ENCODE peak calls at places on chromosomes 5 and 9, in ten cellular contexts. Z is GM23338; M is HCT116; E is effector memory CD4-positive, alpha-beta T cell; O is colonic mucosa; Q is neuronal stem cell; P is heart left ventricle; H is psoas muscle; J is heart right ventricle; L is breast epithelium. F is an unnamed sample. For H3K4me1 and H3K36me3, the result is how much of the 10 kb centered on the place peaks cover.

GRCh38 chr9:19161257-19162025 is 34.1 kb upstream of the PLIN2 start:
- DNase-seq in Z (peak), M (peak), E (peak), O (peak), Q (no peak), P (no peak), H (no peak), J (no peak), L (peak), F (peak)

GRCh38 chr9:82129708-82130107 is 141.1 kb downstream of the SPATA31D1 start:
- DNase-seq in Z (no peak), M (no peak), E (no peak), O (no peak), Q (no peak), P (no peak), H (no peak), J (no peak), L (no peak), F (no peak)

GRCh38 chr5:16690243-16690839 is 73.5 kb upstream of the RETREG1 start:
- DNase-seq in Z (peak), M (peak), E (no peak), O (peak), Q (peak), P (no peak), H (no peak), J (no peak), L (no peak), F (no peak)

GRCh38 chr5:173296737-173297676 is 31.2 kb downstream of the STC2 start:
- DNase-seq in Z (no peak), M (no peak), E (no peak), O (no peak), Q (no peak), P (no peak), H (no peak), J (no peak), L (no peak), F (no peak)

GRCh38 chr5:1274471-1274870 is 20.4 kb downstream of the TERT start:
- DNase-seq in Z (no peak), M (no peak), E (no peak), O (no peak), Q (no peak), P (no peak), H (no peak), J (no peak), L (no peak), F (no peak)

GRCh38 chr9:122261469-122261881 is 3.2 kb downstream of the RBM18 start:
- DNase-seq in Z (no peak), M (no peak), E (no peak), O (peak), Q (no peak), P (peak), H (peak), J (peak), L (peak), F (no peak)

GRCh38 chr5:138911441-138911840 is 36.3 kb upstream of the LRRTM2 start:
- DNase-seq in Z (no peak), M (no peak), E (no peak), O (no peak), Q (no peak), P (no peak), H (no peak), J (no peak), L (no peak), F (no peak)

GRCh38 chr9:16417101-16417500 is 453.4 kb downstream of the BNC2 start:
- DNase-seq in Z (no peak), M (no peak), E (no peak), O (no peak), Q (no peak), P (no peak), H (no peak), J (no peak), L (no peak), F (no peak)

GRCh38 chr5:95760291-95761191 is 29.4 kb downstream of the RHOBTB3 start:
- DNase-seq in Z (no peak), M (no peak), E (no peak), O (no peak), Q (no peak), P (no peak), H (no peak), J (no peak), L (no peak), F (no peak)

GRCh38 chr5:136594416-136594815 is 229.1 kb upstream of the TRPC7 start:
- DNase-seq in Z (no peak), M (no peak), E (no peak), O (no peak), Q (no peak), P (no peak), H (no peak), J (no peak), L (no peak), F (no peak)

GRCh38 chr5:73966411-73966810 is 340.4 kb downstream of the ARHGEF28 start:
- DNase-seq in Z (no peak), M (no peak), E (no peak), O (no peak), Q (no peak), P (no peak), H (no peak), J (no peak), L (no peak), F (no peak)

GRCh38 chr5:73968246-73968645 is 342.2 kb downstream of the ARHGEF28 start:
- DNase-seq in Z (no peak), M (no peak), E (no peak), O (no peak), Q (no peak), P (no peak), H (no peak), J (no peak), L (no peak), F (no peak)

GRCh38 chr5:73967347-73967746 is 341.4 kb downstream of the ARHGEF28 start:
- DNase-seq in Z (no peak), M (no peak), E (no peak), O (no peak), Q (no peak), P (no peak), H (no peak), J (no peak), L (no peak), F (no peak)

GRCh38 chr5:73968729-73969128 is 342.7 kb downstream of the ARHGEF28 start:
- DNase-seq in Z (no peak), M (no peak), E (no peak), O (no peak), Q (no peak), P (no peak), H (no peak), J (no peak), L (peak), F (no peak)

DNA sequence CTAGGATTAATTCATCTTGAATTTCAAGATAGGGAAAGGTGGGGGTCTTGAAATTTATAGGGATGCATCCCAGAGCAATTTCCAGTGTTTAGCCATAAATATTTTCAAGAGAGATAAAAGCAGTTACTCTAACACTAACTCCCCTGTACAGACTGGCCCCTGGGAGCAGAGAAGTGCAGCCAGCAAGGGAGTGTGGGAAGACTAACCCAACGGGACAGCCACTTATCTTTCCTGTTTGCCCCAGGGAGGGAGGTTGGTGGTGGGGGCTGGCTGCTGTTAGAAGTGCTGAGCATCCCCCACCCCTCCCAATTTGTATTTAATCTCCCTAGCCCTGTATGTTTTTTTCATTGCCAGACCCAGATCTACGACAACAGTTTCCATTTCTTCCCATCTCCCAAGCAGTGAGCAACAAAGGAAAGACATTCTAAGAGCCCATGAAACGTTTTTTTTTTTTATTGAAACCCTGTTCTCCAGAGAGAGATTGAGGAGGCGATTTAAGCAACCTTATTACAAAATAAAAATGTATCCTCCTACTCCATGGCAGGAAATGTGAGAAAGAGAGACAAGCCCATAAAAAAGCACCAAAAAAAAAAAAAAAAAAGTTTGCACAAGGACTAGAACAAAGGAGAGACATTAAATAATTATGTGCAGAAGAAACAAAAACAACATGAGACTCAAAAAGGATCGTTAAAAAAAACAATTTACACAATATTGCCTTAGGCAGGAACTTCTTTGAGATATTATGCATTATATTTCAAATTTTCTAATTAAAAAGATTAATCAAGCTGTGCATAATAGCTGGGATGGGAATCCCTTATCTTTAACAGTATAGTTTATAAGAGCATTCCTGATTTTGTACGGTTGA is 343.4 kb downstream of the ARHGEF28 start:
- DNase-seq in Z (no peak), M (no peak), E (no peak), O (no peak), Q (no peak), P (no peak), H (no peak), J (no peak), L (no peak), F (no peak)
- H3K27ac ChIP-seq in Z (no peak), M (no peak), E (no peak), O (no peak), Q (no peak), P (no peak), H (no peak), J (no peak), L (peak), F (no peak)

GRCh38 chr9:108972186-108972585 is 38.0 kb downstream of the ABITRAM start:
- DNase-seq in Z (no peak), M (no peak), E (no peak), O (no peak), Q (no peak), P (no peak), H (no peak), J (no peak), L (no peak), F (no peak)

GRCh38 chr9:108963459-108964143 is 29.4 kb downstream of the ABITRAM start:
- DNase-seq in Z (no peak), M (no peak), E (no peak), O (no peak), Q (no peak), P (peak), H (no peak), J (no peak), L (no peak), F (no peak)

GRCh38 chr9:108973876-108974275 is 39.4 kb downstream of the CTNNAL1 start:
- DNase-seq in Z (no peak), M (no peak), E (no peak), O (no peak), Q (no peak), P (peak), H (no peak), J (no peak), L (no peak), F (no peak)

GRCh38 chr9:108972626-108973209 is 38.5 kb downstream of the ABITRAM start:
- DNase-seq in Z (no peak), M (no peak), E (no peak), O (no peak), Q (no peak), P (no peak), H (no peak), J (no peak), L (no peak), F (no peak)

GRCh38 chr9:108967916-108968315 is 33.7 kb downstream of the ABITRAM start:
- DNase-seq in Z (no peak), M (no peak), E (no peak), O (no peak), Q (no peak), P (no peak), H (no peak), J (no peak), L (no peak), F (no peak)
- H3K4me1 ChIP-seq in Z (under half), M (under half), E (under half), O (under half), Q (under half), P (under half), H (under half), J (under half), L (under half), F (under half)

DNA sequence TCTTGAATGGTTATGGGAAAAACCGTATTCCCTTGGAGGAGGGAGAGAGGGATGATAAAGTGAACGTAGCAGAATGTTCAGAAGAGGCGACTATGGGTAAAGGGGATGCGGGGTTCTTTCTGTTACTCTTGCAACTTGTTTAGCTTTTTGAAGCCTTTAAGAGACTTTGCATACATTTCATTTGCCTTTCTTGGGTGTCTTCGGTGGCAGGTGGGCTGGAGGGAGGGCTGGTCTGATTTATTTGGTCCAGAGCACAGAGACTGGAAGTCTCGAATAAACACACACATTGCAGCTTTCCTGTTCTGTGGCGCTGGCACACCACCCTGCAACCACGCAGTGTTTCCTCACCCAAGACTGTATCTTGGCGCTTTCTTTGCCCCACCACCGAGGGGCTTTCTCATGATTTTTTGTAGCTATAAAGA is 23.2 kb downstream of the TTF1 start:
- DNase-seq in Z (no peak), M (no peak), E (no peak), O (no peak), Q (no peak), P (no peak), H (no peak), J (no peak), L (no peak), F (no peak)
- H3K36me3 ChIP-seq in Z (under half), M (under half), E (half or more), O (under half), Q (half or more), P (half or more), H (under half), J (under half), L (under half), F (under half)

GRCh38 chr5:15245913-15246312 is 254.1 kb upstream of the FBXL7 start:
- DNase-seq in Z (no peak), M (no peak), E (no peak), O (no peak), Q (no peak), P (no peak), H (no peak), J (no peak), L (no peak), F (no peak)
- H3K27ac ChIP-seq in Z (no peak), M (no peak), E (no peak), O (no peak), Q (no peak), P (no peak), H (no peak), J (no peak), L (no peak), F (no peak)

F was measured in naive thymus-derived CD4-positive, alpha-beta T cell.